ENCODE peak calls at places on chromosome 17, in five cellular contexts. N, X, O, K and I are unnamed samples.

GRCh38 chr17:74546586-74546985 is 671 bp upstream of the CD300C start:
- DNase-seq in K (no peak), N (no peak), X (no peak), O (no peak), I (no peak)

GRCh38 chr17:36752096-36752888 is 150.9 kb downstream of the MRM1 start:
- DNase-seq in X (no peak), N (peak), K (no peak), O (no peak), I (no peak)

GRCh38 chr17:1186214-1186820 is 6.5 kb upstream of the ABR start:
- DNase-seq in X (peak), O (no peak), K (peak), N (peak), I (peak)

GRCh38 chr17:17822189-17822978 is 14.4 kb downstream of the SREBF1 start:
- DNase-seq in X (peak), N (no peak), K (no peak), O (no peak), I (peak)

GRCh38 chr17:8611135-8611534 is 19.4 kb downstream of the MYH10 start:
- DNase-seq in N (no peak), X (no peak), K (no peak), O (no peak), I (no peak)

GRCh38 chr17:47311420-47311819 is 12.3 kb upstream of the EFCAB13 start:
- DNase-seq in O (no peak), K (no peak), X (no peak), N (no peak), I (no peak)

GRCh38 chr17:19867654-19868395 is at the start of gene ULK2:
- DNase-seq in K (peak), N (peak), O (peak), X (peak), I (peak)

GRCh38 chr17:58312021-58312630 is 16.5 kb downstream of the TSPOAP1 start:
- DNase-seq in N (no peak), K (no peak), X (no peak), O (no peak), I (no peak)

GRCh38 chr17:40075216-40076100 is 12.7 kb downstream of the THRA start:
- DNase-seq in N (peak), K (peak), X (peak), O (no peak), I (peak)

GRCh38 chr17:2965621-2966275 is 97.7 kb downstream of the OR1D5 start:
- DNase-seq in N (peak), X (peak), K (peak), O (peak), I (peak)

GRCh38 chr17:17535957-17536356 is 39.8 kb upstream of the RASD1 start:
- DNase-seq in O (peak), N (peak), X (peak), K (no peak), I (no peak)

GRCh38 chr17:37781451-37781850 is 36.6 kb upstream of the HNF1B start:
- DNase-seq in O (no peak), N (no peak), K (no peak), X (no peak), I (no peak)

GRCh38 chr17:37774508-37774907 is 29.6 kb upstream of the HNF1B start:
- DNase-seq in K (no peak), O (no peak), N (no peak), X (no peak), I (no peak)

GRCh38 chr17:37779554-37779953 is 34.7 kb upstream of the HNF1B start:
- DNase-seq in O (no peak), X (peak), N (no peak), K (peak), I (no peak)
- TF ChIP-seq CTCF in O (no peak), X (no peak), N (no peak), K (no peak), I (no peak)

GRCh38 chr17:75783069-75783783 is 1.4 kb upstream of the UNK start:
- DNase-seq in N (no peak), O (no peak), X (peak), K (peak), I (peak)
- H3K4me3 ChIP-seq in N (no peak), O (no peak), X (no peak), K (peak), I (peak)

GRCh38 chr17:32609085-32609484 is 122.3 kb downstream of the CDK5R1 start:
- DNase-seq in X (peak), N (no peak), O (no peak), K (peak), I (peak)
- TF ChIP-seq CTCF in X (peak), N (no peak), O (peak), K (peak), I (peak)

GRCh38 chr17:45428954-45429337 is 3.7 kb downstream of the ARHGAP27 start:
- DNase-seq in K (no peak), N (peak), X (no peak), O (no peak), I (no peak)
- H3K4me3 ChIP-seq in K (no peak), N (no peak), X (no peak), O (no peak), I (no peak)

GRCh38 chr17:55426851-55427586 is 5.4 kb upstream of the MMD start:
- DNase-seq in X (no peak), O (no peak), K (peak), N (no peak), I (peak)
- TF ChIP-seq CTCF in X (no peak), O (no peak), K (no peak), N (no peak), I (no peak)

DNA sequence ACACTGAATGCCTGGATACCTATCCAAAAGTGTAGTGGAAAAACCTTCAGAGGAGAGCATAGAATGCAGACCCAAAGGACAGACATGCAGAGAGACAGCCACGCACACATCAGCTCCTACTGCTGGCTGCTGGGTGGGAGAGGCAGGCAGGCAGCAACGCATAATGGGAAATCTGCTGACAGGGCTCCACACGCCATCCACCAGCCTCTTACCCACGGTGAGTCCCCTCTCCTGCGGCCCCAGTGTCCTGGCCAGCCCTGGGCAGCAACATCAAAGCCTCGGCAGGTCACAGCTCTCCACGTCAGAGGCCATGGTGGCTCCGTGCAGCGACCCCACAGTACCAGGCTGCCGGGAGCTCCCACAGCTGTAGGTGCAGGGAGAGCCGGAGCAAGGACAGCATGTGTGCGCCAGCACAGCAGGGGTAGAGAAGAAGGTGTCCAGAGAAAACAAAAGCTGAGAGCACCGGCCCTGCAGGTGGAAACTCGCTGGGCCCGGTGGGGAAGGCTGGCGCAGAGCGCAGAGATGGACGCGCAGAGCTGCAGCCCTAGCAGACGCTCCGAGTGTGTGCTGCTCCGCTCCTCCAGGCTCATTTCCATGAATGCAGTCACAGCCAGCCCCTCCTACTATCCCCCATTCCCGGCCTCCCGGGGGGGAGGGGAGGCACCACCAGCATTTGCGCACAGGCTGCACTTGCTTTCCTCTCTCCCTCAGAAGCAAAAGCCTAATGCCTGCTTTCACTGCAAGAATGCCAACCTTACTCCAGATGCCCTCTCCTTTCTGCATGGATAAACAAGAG is 58.9 kb downstream of the CYTH1 start:
- DNase-seq in X (peak), O (no peak), N (no peak), K (no peak), I (no peak)
- H3K4me3 ChIP-seq in X (peak), O (no peak), N (no peak), K (no peak), I (peak)

GRCh38 chr17:79090503-79091372 is 16.1 kb downstream of the ENGASE start:
- DNase-seq in X (no peak), O (no peak), N (peak), K (no peak), I (peak)
- TF ChIP-seq CTCF in X (peak), O (no peak), N (no peak), K (peak), I (peak)